ENCODE peak calls at places on chromosomes 6 and 20, in four cellular contexts. W is ovary; N is tibial nerve; J is naive thymus-derived CD4-positive, alpha-beta T cell. E is an unnamed sample.

GRCh38 chr6:83051386-83052172 is 14.1 kb downstream of the UBE3D start:
- DNase-seq in W (no peak), N (no peak), J (no peak), E (no peak)

GRCh38 chr20:25309395-25310267 is 61.7 kb downstream of the PYGB start:
- DNase-seq in W (peak; percentile 52), N (peak; percentile 46), J (no peak), E (peak; percentile 77)

GRCh38 chr6:148144917-148145521 is 197.6 kb upstream of the SASH1 start:
- DNase-seq in W (peak; percentile 70), N (peak; percentile 56), J (peak; percentile 14), E (peak; percentile 75)

GRCh38 chr20:52279667-52280180 is 88.1 kb upstream of the ZFP64 start:
- DNase-seq in W (no peak), N (no peak), J (no peak), E (no peak)

GRCh38 chr6:93418448-93419303 is 683 bp downstream of the EPHA7 start:
- DNase-seq in W (peak; percentile 47), N (no peak), J (no peak), E (no peak)

GRCh38 chr6:144377586-144377985 is 92.5 kb downstream of the UTRN start:
- DNase-seq in W (no peak), N (no peak), J (no peak), E (no peak)

GRCh38 chr6:107646776-107647438 is 157.0 kb downstream of the SOBP start:
- DNase-seq in W (no peak), N (no peak), J (no peak), E (no peak)

GRCh38 chr6:137341721-137342195 is 122.6 kb upstream of the IFNGR1 start:
- DNase-seq in W (no peak), N (no peak), J (peak; percentile 62), E (no peak)

GRCh38 chr6:3139090-3139903 is 18.0 kb downstream of the TUBB2A start:
- DNase-seq in W (no peak), N (peak; percentile 45), J (no peak), E (peak; percentile 79)

GRCh38 chr6:4281341-4282293 is 146.2 kb upstream of the ECI2 start:
- DNase-seq in W (peak; percentile 44), N (no peak), J (no peak), E (no peak)

GRCh38 chr20:38186788-38187221 is 21.7 kb upstream of the TGM2 start:
- DNase-seq in W (no peak), N (no peak), J (no peak), E (no peak)

GRCh38 chr6:84908304-84908904 is 144.0 kb upstream of the TBX18 start:
- DNase-seq in W (no peak), N (no peak), J (no peak), E (no peak)

GRCh38 chr6:35025241-35026188 is 115.6 kb downstream of the TCP11 start:
- DNase-seq in W (no peak), N (no peak), J (no peak), E (no peak)
- H3K4me1 ChIP-seq in W (peaks cover 9% of the 10 kb centered on the region), N (no peaks in the 10 kb centered on the region), J (no peaks in the 10 kb centered on the region), E (peaks cover 53% of the 10 kb centered on the region)

GRCh38 chr6:22925920-22926587 is 356.7 kb downstream of the HDGFL1 start:
- DNase-seq in W (no peak), N (no peak), J (no peak), E (no peak)
- H3K27ac ChIP-seq in W (no peak overlapping the region), N (no peak overlapping the region), J (no peak overlapping the region), E (no peak overlapping the region)

GRCh38 chr6:163531122-163531521 is 116.6 kb downstream of the QKI start:
- DNase-seq in W (no peak), N (no peak), J (no peak), E (no peak)
- H3K4me1 ChIP-seq in W (peaks cover 14% of the 10 kb centered on the region), N (no peaks in the 10 kb centered on the region), J (no peaks in the 10 kb centered on the region), E (peaks cover 68% of the 10 kb centered on the region)

DNA sequence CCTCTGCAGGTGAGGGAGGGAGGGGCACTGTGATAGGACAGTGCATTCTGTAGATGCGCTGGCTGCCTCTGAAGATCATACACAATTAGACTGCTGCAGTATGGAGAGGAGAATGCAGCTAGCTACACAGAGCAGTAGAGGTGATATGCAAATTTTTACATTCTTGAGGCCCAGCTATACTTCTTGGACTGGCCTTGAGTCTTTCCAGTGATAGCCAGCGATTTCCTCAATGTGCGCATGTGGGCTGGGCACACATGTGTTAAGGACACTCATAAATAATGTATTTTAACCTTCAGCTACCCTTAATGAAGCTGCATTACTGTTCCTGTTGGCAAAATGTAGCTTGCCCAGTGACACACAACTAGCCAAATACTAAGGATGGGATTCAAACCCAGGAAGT is 19.0 kb downstream of the TTPAL start:
- DNase-seq in W (no peak), N (no peak), J (no peak), E (no peak)
- H3K27ac ChIP-seq in W (no peak overlapping the region), N (no peak overlapping the region), J (no peak overlapping the region), E (peak overlapping the region; percentile 78)

GRCh38 chr6:110188791-110189190 is 8.6 kb downstream of the CDC40 start:
- DNase-seq in W (no peak), N (no peak), J (no peak), E (no peak)
- H3K4me1 ChIP-seq in W (peaks cover 3% of the 10 kb centered on the region), N (no peaks in the 10 kb centered on the region), J (peaks cover 4% of the 10 kb centered on the region), E (peaks cover 7% of the 10 kb centered on the region)

DNA sequence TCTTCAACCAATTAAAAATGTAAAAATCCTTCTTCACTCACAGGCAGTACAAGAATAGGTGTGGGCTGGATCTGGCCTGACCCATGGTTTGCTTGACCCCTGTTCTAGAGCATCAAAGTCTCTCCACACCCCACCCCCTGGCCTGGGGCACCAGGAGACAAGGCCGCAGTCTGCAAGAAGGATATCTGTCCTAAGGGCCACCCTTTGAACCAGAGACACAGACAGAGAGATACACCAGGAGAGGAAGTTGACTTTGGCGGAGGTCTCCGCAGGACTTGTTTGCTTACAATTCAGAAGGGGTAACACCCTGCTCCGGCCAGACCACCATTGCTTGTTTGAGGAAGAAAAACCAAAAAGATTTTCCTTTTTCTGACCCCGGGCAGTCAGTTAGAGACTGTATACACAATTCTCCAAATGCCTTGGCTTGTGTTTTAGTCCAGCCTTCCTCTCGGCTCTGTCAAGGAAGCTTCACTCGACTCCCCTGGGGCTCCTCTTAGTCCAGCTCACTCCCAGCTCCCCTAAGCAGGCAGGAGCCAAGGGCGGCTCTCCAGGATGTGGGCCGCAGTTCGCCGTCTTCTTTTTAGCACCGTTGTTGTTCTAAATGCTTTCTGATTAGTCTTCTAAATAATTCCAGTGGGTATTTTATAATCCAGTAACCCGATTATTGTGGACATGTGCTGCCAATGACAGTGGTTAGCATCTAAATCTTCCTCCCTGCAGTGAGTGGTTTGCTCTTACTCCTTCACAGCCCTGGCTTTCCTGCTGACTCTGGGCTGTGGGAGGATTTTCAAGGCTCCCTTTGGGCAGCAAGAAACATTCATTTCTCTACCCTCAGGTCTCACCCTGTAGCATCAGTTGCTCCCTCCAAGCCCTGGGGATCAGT is 58.6 kb upstream of the MRPS10 start:
- DNase-seq in W (peak; percentile 46), N (no peak), J (no peak), E (no peak)
- H3K27ac ChIP-seq in W (peak overlapping the region; percentile 57), N (no peak overlapping the region), J (no peak overlapping the region), E (peak overlapping the region; percentile 36)

DNA sequence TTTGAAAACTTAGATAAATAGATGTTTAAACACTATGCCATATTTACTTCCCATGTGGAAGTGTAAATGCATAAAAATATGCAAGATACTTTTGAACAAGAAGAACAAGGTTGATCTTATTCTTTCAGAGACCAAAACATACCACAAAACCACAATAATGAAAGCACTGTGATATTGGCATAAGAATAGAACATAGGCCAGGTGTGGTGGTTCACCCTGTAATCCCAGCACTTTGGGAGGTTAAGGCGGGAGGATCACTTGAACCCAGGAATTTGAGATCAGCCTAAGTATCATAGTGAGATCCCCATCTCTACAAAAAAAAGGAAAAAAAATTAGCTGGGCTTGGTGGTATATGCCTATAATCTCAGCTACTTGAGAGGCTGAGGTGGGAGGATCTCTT is 66.5 kb downstream of the KCNS1 start:
- DNase-seq in W (no peak), N (no peak), J (peak; percentile 31), E (no peak)
- H3K4me1 ChIP-seq in W (peaks cover 3% of the 10 kb centered on the region), N (no peaks in the 10 kb centered on the region), J (peaks cover 55% of the 10 kb centered on the region), E (peaks cover 16% of the 10 kb centered on the region)

DNA sequence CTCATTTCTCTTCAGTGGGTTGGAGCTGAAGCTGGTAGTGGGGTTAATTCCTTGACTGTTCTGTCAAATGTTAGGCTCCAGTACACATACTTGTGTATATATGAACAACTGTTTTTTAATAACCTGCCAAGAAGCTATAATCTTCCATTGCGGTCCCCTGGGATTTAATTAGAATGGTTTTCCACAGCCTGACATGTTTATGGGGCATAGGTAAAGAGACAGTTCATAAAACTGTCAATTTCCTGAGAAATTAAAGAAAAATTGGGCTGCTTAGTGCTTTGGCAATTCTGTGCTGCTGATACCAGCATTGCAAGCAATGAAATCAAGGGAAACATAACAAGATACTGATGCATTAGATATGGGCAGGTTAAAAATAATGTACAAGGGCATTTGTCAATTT is 314.1 kb upstream of the SLC35B3 start:
- DNase-seq in W (no peak), N (no peak), J (no peak), E (no peak)
- H3K27ac ChIP-seq in W (no peak overlapping the region), N (no peak overlapping the region), J (no peak overlapping the region), E (no peak overlapping the region)

GRCh38 chr20:57837208-57838035 is 127.6 kb upstream of the PMEPA1 start:
- DNase-seq in W (no peak), N (no peak), J (no peak), E (no peak)
- H3K4me1 ChIP-seq in W (peaks cover 6% of the 10 kb centered on the region), N (no peaks in the 10 kb centered on the region), J (no peaks in the 10 kb centered on the region), E (peaks cover 4% of the 10 kb centered on the region)